ENCODE peak calls at places on chromosomes 16 and 17, in ten cellular contexts. P, R, A, J, C, I, O, E, N and Z are unnamed samples. For H3K4me1, the result is how much of the 10 kb centered on the place peaks cover.

GRCh38 chr17:35214192-35214591 is 20.0 kb upstream of the SLC35G3 start:
- DNase-seq in J (no peak), I (no peak), A (no peak), P (no peak), N (peak), C (no peak), E (no peak), R (no peak), O (peak), Z (no peak)

GRCh38 chr17:70525976-70526375 is 356.6 kb downstream of the KCNJ2 start:
- DNase-seq in J (no peak), R (no peak), E (no peak), A (no peak), P (no peak), C (no peak), O (no peak), I (no peak), N (no peak), Z (no peak)

GRCh38 chr16:58815188-58815888 is 81.2 kb upstream of the GOT2 start:
- DNase-seq in A (no peak), R (no peak), O (no peak), P (no peak), E (no peak), C (no peak), J (no peak), I (no peak), N (no peak), Z (no peak)

GRCh38 chr17:43540821-43541674 is 5.1 kb downstream of the ETV4 start:
- DNase-seq in R (no peak), P (no peak), E (no peak), O (no peak), J (no peak), A (no peak), C (no peak), I (no peak), N (no peak), Z (no peak)

GRCh38 chr16:77683845-77684526 is 38.3 kb upstream of the NUDT7 start:
- DNase-seq in C (no peak), N (no peak), R (no peak), O (no peak), P (no peak), J (no peak), A (no peak), E (no peak), I (no peak), Z (no peak)

GRCh38 chr16:69049146-69049545 is 56.3 kb upstream of the HAS3 start:
- DNase-seq in J (peak), A (no peak), O (no peak), P (no peak), C (peak), I (no peak), E (peak), R (no peak), N (no peak), Z (no peak)

GRCh38 chr17:64129515-64129764 is 504 bp downstream of the ERN1 start:
- DNase-seq in C (no peak), N (no peak), A (no peak), I (no peak), J (no peak), R (no peak), E (no peak), P (no peak), O (no peak), Z (no peak)

GRCh38 chr17:57746221-57746620 is 1.1 kb upstream of the CCDC182 start:
- DNase-seq in A (no peak), E (no peak), N (no peak), P (no peak), O (no peak), I (no peak), J (no peak), C (no peak), R (no peak), Z (no peak)

GRCh38 chr16:83967838-83968482 is at the start of gene NECAB2:
- DNase-seq in C (peak), R (peak), A (peak), J (peak), E (peak), P (peak), O (no peak), I (peak), N (no peak), Z (peak)

GRCh38 chr17:49193513-49194296 is 16.7 kb downstream of the GNGT2 start:
- DNase-seq in P (peak), C (peak), E (peak), A (no peak), R (no peak), J (peak), N (no peak), I (peak), O (no peak), Z (no peak)

GRCh38 chr16:58011652-58012051 is 10.4 kb downstream of the USB1 start:
- DNase-seq in C (no peak), O (no peak), E (no peak), R (no peak), J (peak), P (no peak), A (peak), N (no peak), I (no peak), Z (no peak)

GRCh38 chr17:40459646-40460584 is 16.7 kb downstream of the IGFBP4 start:
- DNase-seq in J (peak), E (peak), C (no peak), I (no peak), A (no peak), P (no peak), R (no peak), N (no peak), O (no peak), Z (no peak)

GRCh38 chr17:68759343-68760140 is 158.4 kb upstream of the FAM20A start:
- DNase-seq in I (peak), N (peak), A (peak), J (peak), C (peak), R (peak), E (peak), P (peak), O (no peak), Z (peak)

GRCh38 chr16:85395207-85395912 is 217.8 kb upstream of the GSE1 start:
- DNase-seq in A (peak), J (peak), C (peak), O (no peak), I (peak), E (peak), R (peak), N (peak), P (no peak), Z (peak)

GRCh38 chr16:85392756-85393673 is 220.1 kb upstream of the GSE1 start:
- DNase-seq in O (no peak), J (no peak), E (no peak), I (no peak), C (no peak), P (no peak), A (no peak), R (peak), N (peak), Z (no peak)

GRCh38 chr16:85394511-85395206 is 218.5 kb upstream of the GSE1 start:
- DNase-seq in P (peak), C (no peak), E (no peak), A (no peak), J (no peak), I (no peak), R (peak), N (peak), O (no peak), Z (no peak)

GRCh38 chr16:85391769-85392583 is 221.1 kb upstream of the GSE1 start:
- DNase-seq in N (peak), A (peak), R (peak), I (no peak), P (no peak), J (peak), E (no peak), C (no peak), O (no peak), Z (no peak)

DNA sequence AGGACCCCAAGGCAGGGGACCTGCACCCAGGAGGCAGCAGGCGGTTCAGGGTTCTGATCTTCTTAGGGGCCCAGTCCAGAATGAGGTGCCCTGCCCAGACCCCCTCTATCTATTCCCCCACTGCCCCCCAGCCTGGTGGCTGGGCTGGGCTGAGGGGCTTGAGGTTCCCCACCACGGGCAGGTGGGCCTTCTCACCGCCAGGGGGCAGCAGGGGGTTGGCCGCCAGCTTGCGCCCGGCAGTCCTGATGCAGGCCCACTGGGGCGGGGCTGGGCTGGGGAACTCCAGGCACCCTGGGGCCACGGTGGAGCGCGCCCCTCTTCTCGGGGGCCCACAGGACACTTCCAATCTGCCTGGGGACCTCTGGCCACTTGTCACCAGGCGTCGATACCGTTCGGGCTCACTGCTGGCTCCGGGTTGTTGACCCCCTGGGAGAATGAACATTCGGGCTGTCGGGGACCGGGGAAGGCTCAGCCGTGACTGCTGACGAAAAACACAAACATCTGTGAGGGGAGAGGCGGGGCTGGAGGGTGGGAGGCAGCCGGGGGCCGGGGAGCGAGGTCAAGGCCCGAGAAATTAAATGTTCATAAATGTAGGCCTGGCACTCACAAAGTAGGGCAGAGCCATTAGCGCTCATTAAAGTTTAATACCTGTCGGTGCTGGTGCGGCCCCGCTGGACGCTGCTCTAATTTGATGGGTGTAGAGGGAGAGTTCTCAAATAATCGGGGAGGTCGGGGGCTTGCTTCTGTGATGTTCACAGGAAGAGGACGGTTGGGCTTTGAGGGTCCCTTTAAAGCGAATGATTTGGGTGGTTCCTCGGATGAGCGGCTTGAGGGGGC is 219.2 kb upstream of the GSE1 start:
- DNase-seq in R (peak), P (peak), E (peak), C (peak), J (peak), N (peak), O (peak), A (peak), I (no peak), Z (peak)
- H3K27ac ChIP-seq in R (no peak), P (no peak), E (no peak), C (peak), J (no peak), N (no peak), O (no peak), A (no peak), I (no peak), Z (no peak)

GRCh38 chr17:47222032-47222431 is 12.9 kb downstream of the MYL4 start:
- DNase-seq in C (no peak), I (no peak), O (no peak), J (no peak), P (no peak), A (no peak), E (no peak), N (no peak), R (no peak), Z (no peak)
- H3K4me1 ChIP-seq in C (under half), I (under half), O (under half), J (under half), P (under half), A (under half), E (under half), N (under half), R (under half), Z (under half)

GRCh38 chr17:1647802-1648581 is 1.7 kb downstream of the RILP start:
- DNase-seq in I (peak), P (no peak), N (no peak), A (no peak), O (no peak), J (peak), C (no peak), R (peak), E (peak), Z (no peak)
- H3K4me3 ChIP-seq in I (peak), P (peak), N (no peak), A (peak), O (no peak), J (peak), C (peak), R (peak), E (peak), Z (peak)

GRCh38 chr16:66923866-66924265 is 1.5 kb downstream of the RRAD start:
- DNase-seq in P (no peak), I (no peak), R (peak), O (no peak), E (no peak), J (no peak), A (no peak), C (no peak), N (no peak), Z (no peak)
- H3K27ac ChIP-seq in P (no peak), I (no peak), R (no peak), O (no peak), E (no peak), J (no peak), A (peak), C (no peak), N (no peak), Z (no peak)

GRCh38 chr17:66436643-66437042 is 134.2 kb downstream of the PRKCA start:
- DNase-seq in R (no peak), I (no peak), A (no peak), N (no peak), O (no peak), E (no peak), C (no peak), J (no peak), P (no peak), Z (no peak)

GRCh38 chr17:66432996-66433556 is 130.7 kb downstream of the PRKCA start:
- DNase-seq in A (no peak), N (no peak), I (no peak), P (no peak), R (no peak), J (peak), O (no peak), C (no peak), E (no peak), Z (no peak)

GRCh38 chr17:66437466-66438026 is 135.1 kb downstream of the PRKCA start:
- DNase-seq in E (no peak), C (no peak), R (no peak), O (no peak), J (no peak), P (no peak), A (no peak), I (no peak), N (peak), Z (no peak)

GRCh38 chr17:66432558-66432957 is 130.1 kb downstream of the PRKCA start:
- DNase-seq in N (no peak), R (no peak), J (no peak), O (no peak), I (no peak), P (no peak), A (no peak), E (no peak), C (no peak), Z (no peak)

GRCh38 chr17:66435182-66435581 is 132.8 kb downstream of the PRKCA start:
- DNase-seq in I (no peak), A (no peak), O (no peak), R (no peak), J (no peak), N (no peak), E (no peak), P (no peak), C (no peak), Z (no peak)
- H3K4me1 ChIP-seq in I (under half), A (under half), O (half or more), R (under half), J (under half), N (half or more), E (under half), P (under half), C (under half), Z (under half)

GRCh38 chr17:80142929-80143328 is 4.0 kb downstream of the EIF4A3 start:
- DNase-seq in J (no peak), C (no peak), I (no peak), P (no peak), R (no peak), A (no peak), O (no peak), N (no peak), E (no peak), Z (no peak)

GRCh38 chr17:80141463-80142165 is 5.3 kb downstream of the EIF4A3 start:
- DNase-seq in E (no peak), C (no peak), N (no peak), J (no peak), A (no peak), O (no peak), P (no peak), I (no peak), R (no peak), Z (no peak)

GRCh38 chr17:80146121-80147034 is 550 bp downstream of the EIF4A3 start:
- DNase-seq in N (peak), R (no peak), P (peak), A (peak), J (peak), O (peak), C (no peak), I (no peak), E (peak), Z (peak)

GRCh38 chr17:80147035-80147939 is at the start of gene EIF4A3:
- DNase-seq in P (peak), O (peak), E (peak), J (peak), A (peak), R (peak), C (peak), N (peak), I (peak), Z (peak)

DNA sequence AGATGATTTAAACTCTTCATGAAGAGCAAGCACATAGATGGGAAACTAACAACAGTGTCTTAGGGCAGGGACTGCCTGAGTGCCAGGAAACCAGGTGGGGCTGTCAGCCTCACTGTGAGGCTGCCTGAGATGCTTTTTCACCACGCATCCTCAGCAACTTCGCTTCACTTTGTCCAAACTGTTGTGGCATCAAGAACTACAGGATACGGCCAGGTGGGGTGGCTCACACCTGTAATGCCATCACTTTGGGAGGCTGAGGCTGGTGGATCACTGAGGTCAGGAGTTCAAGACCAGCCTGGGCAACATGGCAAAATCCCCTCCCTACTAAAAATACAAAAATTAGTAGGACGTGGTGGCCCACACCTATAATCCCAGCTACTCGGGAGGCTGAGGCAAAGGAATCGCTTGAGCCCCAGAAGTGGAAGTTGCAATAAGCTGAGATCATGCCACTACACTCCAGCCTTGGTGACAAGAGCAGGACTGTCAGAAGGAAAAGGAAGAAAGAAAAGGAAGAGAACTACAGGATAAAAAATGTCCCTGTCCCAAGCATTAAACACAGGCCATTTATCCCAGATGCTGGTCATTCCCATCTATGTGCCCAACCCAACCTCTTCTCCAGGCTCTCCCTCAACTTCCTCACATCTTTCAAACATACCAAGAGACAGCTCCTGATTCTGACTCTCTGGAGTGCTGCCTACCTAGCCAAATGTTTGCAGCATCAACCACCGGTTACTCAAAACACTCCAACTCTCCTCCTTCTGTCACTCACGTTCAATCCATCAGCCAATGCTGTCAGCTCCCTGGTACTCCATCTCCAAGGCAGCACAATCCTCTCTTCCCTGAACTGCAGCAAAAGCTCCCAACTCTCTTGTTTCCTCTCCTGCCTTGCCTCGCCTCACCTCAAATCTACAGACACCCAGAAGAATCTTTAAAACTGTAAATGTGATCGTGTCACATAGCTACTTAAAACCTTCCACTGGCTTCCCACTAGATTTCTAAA is 1.6 kb downstream of the EIF4A3 start:
- DNase-seq in P (peak), O (no peak), E (peak), A (no peak), J (peak), N (no peak), C (no peak), I (no peak), R (no peak), Z (no peak)
- H3K4me3 ChIP-seq in P (peak), O (peak), E (peak), A (peak), J (peak), N (peak), C (peak), I (peak), R (peak), Z (peak)

DNA sequence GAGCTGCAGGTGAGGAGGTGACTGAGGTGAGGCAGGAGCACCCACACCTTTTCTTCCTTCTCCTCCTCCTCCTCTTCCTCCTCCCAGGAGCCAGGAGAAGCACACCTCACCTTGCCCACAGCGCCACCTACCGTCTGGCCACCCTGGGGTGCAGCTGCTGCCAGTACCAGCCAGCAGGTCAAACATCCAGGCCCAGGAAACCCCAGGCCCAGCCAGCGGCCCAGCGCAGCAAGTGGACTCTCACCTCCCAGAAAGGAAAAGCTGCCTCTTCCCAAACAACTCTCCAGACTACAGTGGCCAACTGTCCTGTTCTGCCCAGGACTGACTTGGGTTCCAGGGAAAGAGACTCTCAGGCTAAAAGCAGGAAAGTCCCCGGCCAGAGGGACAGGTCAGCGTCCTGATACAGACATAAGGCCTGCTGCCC is 22.7 kb downstream of the PEMT start:
- DNase-seq in R (peak), N (peak), O (peak), J (peak), A (peak), I (peak), C (peak), E (peak), P (peak), Z (peak)
- H3K27ac ChIP-seq in R (no peak), N (peak), O (no peak), J (no peak), A (no peak), I (no peak), C (no peak), E (no peak), P (no peak), Z (no peak)

GRCh38 chr16:50276128-50276444 is 9.7 kb downstream of the ADCY7 start:
- DNase-seq in N (no peak), J (no peak), O (no peak), A (no peak), E (no peak), C (no peak), R (peak), P (no peak), I (no peak), Z (no peak)
- H3K4me1 ChIP-seq in N (under half), J (under half), O (half or more), A (half or more), E (under half), C (under half), R (half or more), P (half or more), I (under half), Z (under half)

GRCh38 chr17:50541402-50541915 is 5.5 kb upstream of the SPATA20 start:
- DNase-seq in J (no peak), P (no peak), I (no peak), E (no peak), N (no peak), O (no peak), A (no peak), R (no peak), C (no peak), Z (no peak)

GRCh38 chr17:50539762-50540440 is 7.1 kb upstream of the SPATA20 start:
- DNase-seq in J (no peak), P (no peak), N (no peak), I (no peak), O (no peak), A (peak), E (no peak), R (peak), C (no peak), Z (no peak)

GRCh38 chr17:50542795-50543774 is 3.9 kb upstream of the SPATA20 start:
- DNase-seq in J (peak), E (peak), N (no peak), I (no peak), C (peak), R (peak), O (no peak), A (peak), P (no peak), Z (no peak)

GRCh38 chr17:50540485-50541401 is 6.2 kb upstream of the SPATA20 start:
- DNase-seq in I (no peak), O (no peak), A (peak), N (no peak), E (no peak), J (no peak), R (peak), C (no peak), P (no peak), Z (no peak)

GRCh38 chr17:50541916-50542688 is 4.9 kb upstream of the SPATA20 start:
- DNase-seq in E (peak), O (peak), N (peak), P (peak), J (peak), C (peak), I (peak), A (peak), R (peak), Z (peak)
- H3K4me3 ChIP-seq in E (peak), O (peak), N (peak), P (peak), J (peak), C (peak), I (peak), A (peak), R (peak), Z (peak)